ENCODE peak calls at places on chromosomes 5 and 9, in seven cellular contexts. X, B, U, G, M, R and P are unnamed samples.

GRCh38 chr9:120445974-120446373 is 134.0 kb downstream of the CDK5RAP2 start:
- DNase-seq in X (no peak), B (no peak), U (no peak), G (no peak), M (no peak), R (no peak), P (peak; percentile 9)

GRCh38 chr9:96398582-96399334 is 15.2 kb upstream of the SLC35D2 start:
- DNase-seq in X (no peak), B (no peak), U (no peak), G (no peak), M (no peak), R (no peak), P (no peak)

GRCh38 chr5:135150767-135151166 is 116.7 kb upstream of the PITX1 start:
- DNase-seq in X (no peak), B (no peak), U (no peak), G (no peak), M (no peak), R (no peak), P (no peak)

GRCh38 chr9:4680178-4680535 is 788 bp downstream of the CDC37L1 start:
- DNase-seq in X (no peak), B (no peak), U (no peak), G (no peak), M (no peak), R (no peak), P (no peak)

GRCh38 chr9:75788006-75788634 is 102.4 kb upstream of the PCSK5 start:
- DNase-seq in X (no peak), B (peak; percentile 4), U (no peak), G (no peak), M (no peak), R (no peak), P (no peak)

GRCh38 chr9:29556317-29556716 is 1983.0 kb upstream of the C9orf72 start:
- DNase-seq in X (no peak), B (no peak), U (no peak), G (no peak), M (no peak), R (no peak), P (no peak)

GRCh38 chr9:107739601-107740082 is 250.1 kb upstream of the KLF4 start:
- DNase-seq in X (no peak), B (peak; percentile 54), U (peak; percentile 10), G (no peak), M (no peak), R (no peak), P (no peak)

GRCh38 chr9:5988265-5988664 is 27.2 kb downstream of the RANBP6 start:
- DNase-seq in X (no peak), B (no peak), U (no peak), G (no peak), M (no peak), R (no peak), P (no peak)

GRCh38 chr9:131214457-131214856 is 61.9 kb downstream of the FAM78A start:
- DNase-seq in X (no peak), B (no peak), U (no peak), G (no peak), M (no peak), R (no peak), P (peak; percentile 14)

GRCh38 chr5:84779206-84779605 is 394.5 kb upstream of the EDIL3 start:
- DNase-seq in X (no peak), B (no peak), U (no peak), G (no peak), M (no peak), R (no peak), P (no peak)

GRCh38 chr5:124262443-124262842 is 484.0 kb downstream of the ZNF608 start:
- DNase-seq in X (peak; percentile 30), B (no peak), U (no peak), G (no peak), M (no peak), R (no peak), P (no peak)

GRCh38 chr5:73907164-73907563 is 281.2 kb downstream of the ARHGEF28 start:
- DNase-seq in X (no peak), B (no peak), U (no peak), G (no peak), M (no peak), R (no peak), P (no peak)

GRCh38 chr5:9479361-9479760 is 66.5 kb downstream of the SEMA5A start:
- DNase-seq in X (no peak), B (no peak), U (no peak), G (no peak), M (peak; percentile 80), R (no peak), P (peak; percentile 48)

GRCh38 chr9:123048748-123049147 is 15.3 kb downstream of the GPR21 start:
- DNase-seq in X (no peak), B (no peak), U (no peak), G (no peak), M (no peak), R (no peak), P (peak; percentile 36)

GRCh38 chr5:84437673-84438315 is 53.1 kb upstream of the EDIL3 start:
- DNase-seq in X (no peak), B (no peak), U (no peak), G (peak; percentile 30), M (no peak), R (no peak), P (peak; percentile 2)

GRCh38 chr9:124788542-124789217 is 11.7 kb downstream of the OLFML2A start:
- DNase-seq in X (no peak), B (no peak), U (no peak), G (no peak), M (no peak), R (no peak), P (no peak)

GRCh38 chr5:95261369-95262175 is 23.3 kb downstream of the MCTP1 start:
- DNase-seq in X (no peak), B (no peak), U (no peak), G (no peak), M (peak; percentile 9), R (no peak), P (no peak)

GRCh38 chr9:114588150-114588663 is 638 bp downstream of the ATP6V1G1 start:
- DNase-seq in X (no peak), B (no peak), U (peak; percentile 25), G (no peak), M (no peak), R (no peak), P (no peak)

GRCh38 chr5:59275537-59276276 is 617.8 kb downstream of the PDE4D start:
- DNase-seq in X (peak; percentile 9), B (peak; percentile 57), U (peak; percentile 69), G (no peak), M (no peak), R (no peak), P (no peak)

GRCh38 chr9:69476016-69476415 is 151.0 kb downstream of the ENTREP1 start:
- DNase-seq in X (no peak), B (no peak), U (no peak), G (no peak), M (no peak), R (no peak), P (no peak)

GRCh38 chr5:18236386-18236785 is 602.1 kb downstream of the TAF11L14 start:
- DNase-seq in X (no peak), B (no peak), U (no peak), G (no peak), M (no peak), R (no peak), P (no peak)

GRCh38 chr5:37918420-37918819 is 78.6 kb upstream of the GDNF start:
- DNase-seq in X (no peak), B (peak; percentile 78), U (peak; percentile 58), G (no peak), M (no peak), R (no peak), P (no peak)

GRCh38 chr9:129258124-129258822 is 80.2 kb upstream of the IER5L start:
- DNase-seq in X (peak; percentile 99), B (peak; percentile 91), U (peak; percentile 84), G (peak; percentile 61), M (peak; percentile 72), R (peak; percentile 64), P (peak; percentile 68)

GRCh38 chr5:108381034-108381954 is 604 bp downstream of the FBXL17 start:
- DNase-seq in X (peak; percentile 56), B (peak; percentile 66), U (peak; percentile 82), G (no peak), M (no peak), R (peak; percentile 44), P (peak; percentile 33)

GRCh38 chr5:142422426-142422825 is 97.6 kb upstream of the SPRY4 start:
- DNase-seq in X (no peak), B (no peak), U (no peak), G (peak; percentile 34), M (peak; percentile 37), R (no peak), P (no peak)

GRCh38 chr5:150783422-150783928 is 4.9 kb downstream of the SMIM3 start:
- DNase-seq in X (peak; percentile 59), B (peak; percentile 87), U (peak; percentile 76), G (no peak), M (no peak), R (peak; percentile 15), P (peak; percentile 96)

GRCh38 chr9:123102380-123103113 is 69.1 kb downstream of the GPR21 start:
- DNase-seq in X (no peak), B (no peak), U (no peak), G (peak; percentile 1), M (no peak), R (no peak), P (no peak)

GRCh38 chr5:1516615-1517601 is 6.9 kb downstream of the LPCAT1 start:
- DNase-seq in X (no peak), B (no peak), U (peak; percentile 2), G (peak; percentile 65), M (no peak), R (no peak), P (peak; percentile 58)

GRCh38 chr5:32233696-32234447 is 59.8 kb upstream of the GOLPH3 start:
- DNase-seq in X (peak; percentile 52), B (no peak), U (peak; percentile 76), G (no peak), M (no peak), R (no peak), P (no peak)

GRCh38 chr9:127211983-127212382 is 52.6 kb upstream of the GARNL3 start:
- DNase-seq in X (no peak), B (no peak), U (no peak), G (no peak), M (no peak), R (no peak), P (no peak)

GRCh38 chr5:79831910-79832309 is 142.3 kb downstream of the CMYA5 start:
- DNase-seq in X (no peak), B (no peak), U (peak; percentile 19), G (no peak), M (no peak), R (no peak), P (no peak)

GRCh38 chr9:118209343-118209742 is 505.1 kb downstream of the TLR4 start:
- DNase-seq in X (no peak), B (no peak), U (no peak), G (no peak), M (no peak), R (no peak), P (no peak)

GRCh38 chr5:9239071-9239470 is 306.8 kb downstream of the SEMA5A start:
- DNase-seq in X (no peak), B (no peak), U (no peak), G (no peak), M (no peak), R (no peak), P (peak; percentile 23)

GRCh38 chr5:172891716-172892421 is 57.8 kb downstream of the ERGIC1 start:
- DNase-seq in X (no peak), B (peak; percentile 87), U (peak; percentile 88), G (no peak), M (no peak), R (no peak), P (no peak)

GRCh38 chr9:33249087-33249657 is 9.2 kb downstream of the SPINK4 start:
- DNase-seq in X (no peak), B (no peak), U (no peak), G (no peak), M (no peak), R (no peak), P (no peak)